ENCODE peak calls at places on chromosomes 1 and 21, in four cellular contexts. U is H9, E is neuronal stem cell, I is IMR-90. V is an unnamed sample.

GRCh38 chr1:224182866-224183590 is at the start of gene DEGS1:
- DNase-seq in U (peak; percentile 92), E (peak; percentile 90), I (peak; percentile 73), V (peak; percentile 79)

GRCh38 chr1:110235839-110236682 is 25.9 kb downstream of the KCNC4 start:
- DNase-seq in U (no peak), E (no peak), I (peak; percentile 85), V (peak; percentile 81)

GRCh38 chr1:53280486-53280885 is 42.2 kb upstream of the MAGOH start:
- DNase-seq in U (no peak), E (no peak), I (no peak), V (no peak)

GRCh38 chr1:35447278-35447677 is 109.9 kb downstream of the KIAA0319L start:
- DNase-seq in U (no peak), E (no peak), I (no peak), V (no peak)

GRCh38 chr1:244010191-244010590 is 40.9 kb upstream of the ZBTB18 start:
- DNase-seq in U (peak; percentile 56), E (no peak), I (peak; percentile 22), V (peak; percentile 72)

GRCh38 chr1:117069220-117069844 is 9.2 kb downstream of the TTF2 start:
- DNase-seq in U (no peak), E (no peak), I (no peak), V (no peak)

GRCh38 chr1:94597701-94598100 is 56.1 kb upstream of the F3 start:
- DNase-seq in U (no peak), E (no peak), I (peak; percentile 78), V (peak; percentile 83)

GRCh38 chr1:226128487-226129075 is 58.0 kb downstream of the ACBD3 start:
- DNase-seq in U (no peak), E (no peak), I (peak; percentile 51), V (peak; percentile 97)

GRCh38 chr1:1055841-1056736 is 18.0 kb downstream of the RNF223 start:
- DNase-seq in U (no peak), E (no peak), I (no peak), V (no peak)
- H3K23ac ChIP-seq in U (no peak overlapping the region), E (peak overlapping the region; percentile 73), I (no peak overlapping the region), V (no peak overlapping the region)

GRCh38 chr1:205667909-205668643 is 12.2 kb downstream of the SLC45A3 start:
- DNase-seq in U (no peak), E (no peak), I (no peak), V (no peak)

GRCh38 chr1:205670611-205671430 is 9.5 kb downstream of the SLC45A3 start:
- DNase-seq in U (no peak), E (peak; percentile 83), I (no peak), V (no peak)

GRCh38 chr1:205670143-205670431 is 10.2 kb downstream of the SLC45A3 start:
- DNase-seq in U (no peak), E (no peak), I (no peak), V (no peak)

GRCh38 chr1:205668951-205669340 is 11.4 kb downstream of the SLC45A3 start:
- DNase-seq in U (no peak), E (no peak), I (no peak), V (peak; percentile 15)

GRCh38 chr1:205669341-205670142 is 10.8 kb downstream of the SLC45A3 start:
- DNase-seq in U (no peak), E (no peak), I (no peak), V (no peak)
- H2AK5ac ChIP-seq in U (no peak overlapping the region), E (peak overlapping the region; percentile 54), I (no peak overlapping the region), V (no peak overlapping the region)

GRCh38 chr1:3651011-3651938 is 1.0 kb upstream of the TP73 start:
- DNase-seq in U (peak; percentile 67), E (no peak), I (no peak), V (no peak)
- H3K23ac ChIP-seq in U (no peak overlapping the region), E (peak overlapping the region; percentile 80), I (no peak overlapping the region), V (no peak overlapping the region)

GRCh38 chr1:34292472-34292871 is 115.8 kb downstream of the C1orf94 start:
- DNase-seq in U (peak; percentile 34), E (no peak), I (no peak), V (no peak)

DNA sequence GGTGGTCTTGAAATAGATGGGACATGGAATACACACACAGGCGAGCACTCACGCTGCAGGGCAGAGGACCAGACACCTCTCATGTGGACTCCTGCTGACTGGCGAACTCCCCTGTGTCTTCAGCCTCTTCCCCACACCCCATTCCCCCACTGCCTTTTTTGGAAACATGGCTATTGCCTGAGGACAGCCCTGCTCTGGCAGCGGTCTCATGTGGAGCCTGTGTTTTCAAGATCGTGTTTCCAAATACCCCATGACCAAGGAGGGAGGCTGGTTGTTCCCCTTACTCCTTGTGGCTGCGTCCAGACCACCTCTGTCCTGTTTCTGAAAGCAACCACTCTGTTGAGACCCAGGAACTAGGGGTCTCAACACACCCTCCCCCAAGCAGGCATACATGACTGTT is 119.4 kb downstream of the C1orf94 start:
- DNase-seq in U (no peak), E (no peak), I (no peak), V (no peak)
- H2AK5ac ChIP-seq in U (no peak overlapping the region), E (no peak overlapping the region), I (no peak overlapping the region), V (no peak overlapping the region)

DNA sequence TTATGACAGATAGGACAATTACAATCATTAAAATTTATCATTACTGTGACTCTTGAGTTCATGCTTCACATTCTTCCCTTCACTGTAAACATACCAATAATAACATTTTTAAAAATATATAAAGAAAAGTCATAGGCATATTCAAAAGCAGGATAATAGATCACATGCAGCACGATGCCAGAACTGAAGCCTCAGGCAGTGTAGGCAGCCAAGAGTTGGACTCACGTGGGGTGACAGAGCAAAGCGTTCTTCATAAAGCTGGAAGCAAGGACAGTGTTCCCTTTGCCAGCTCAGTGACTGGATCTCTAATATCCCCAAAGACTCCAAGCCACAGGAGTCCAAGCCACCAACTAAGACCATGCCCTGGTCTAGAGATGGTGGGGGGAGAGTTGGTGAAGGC is 77.7 kb downstream of the ODF2L start:
- DNase-seq in U (no peak), E (no peak), I (no peak), V (no peak)
- H3K23ac ChIP-seq in U (no peak overlapping the region), E (no peak overlapping the region), I (no peak overlapping the region), V (no peak overlapping the region)

DNA sequence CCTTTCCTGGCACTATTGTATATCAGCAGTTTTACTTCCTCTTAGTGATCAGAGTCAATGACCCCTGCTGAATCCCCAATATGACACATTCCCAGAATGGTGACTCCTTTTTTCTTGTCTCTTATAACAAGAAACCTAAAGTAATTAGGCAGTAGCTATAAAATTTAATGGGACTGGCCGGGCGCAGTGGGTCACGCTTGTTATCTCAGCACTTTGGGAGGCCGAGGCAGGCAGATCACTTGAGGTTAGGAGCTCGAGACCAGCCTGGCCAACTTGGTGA is 39.7 kb upstream of the CDC42BPA start:
- DNase-seq in U (no peak), E (no peak), I (no peak), V (no peak)
- H2AK5ac ChIP-seq in U (no peak overlapping the region), E (no peak overlapping the region), I (no peak overlapping the region), V (no peak overlapping the region)

DNA sequence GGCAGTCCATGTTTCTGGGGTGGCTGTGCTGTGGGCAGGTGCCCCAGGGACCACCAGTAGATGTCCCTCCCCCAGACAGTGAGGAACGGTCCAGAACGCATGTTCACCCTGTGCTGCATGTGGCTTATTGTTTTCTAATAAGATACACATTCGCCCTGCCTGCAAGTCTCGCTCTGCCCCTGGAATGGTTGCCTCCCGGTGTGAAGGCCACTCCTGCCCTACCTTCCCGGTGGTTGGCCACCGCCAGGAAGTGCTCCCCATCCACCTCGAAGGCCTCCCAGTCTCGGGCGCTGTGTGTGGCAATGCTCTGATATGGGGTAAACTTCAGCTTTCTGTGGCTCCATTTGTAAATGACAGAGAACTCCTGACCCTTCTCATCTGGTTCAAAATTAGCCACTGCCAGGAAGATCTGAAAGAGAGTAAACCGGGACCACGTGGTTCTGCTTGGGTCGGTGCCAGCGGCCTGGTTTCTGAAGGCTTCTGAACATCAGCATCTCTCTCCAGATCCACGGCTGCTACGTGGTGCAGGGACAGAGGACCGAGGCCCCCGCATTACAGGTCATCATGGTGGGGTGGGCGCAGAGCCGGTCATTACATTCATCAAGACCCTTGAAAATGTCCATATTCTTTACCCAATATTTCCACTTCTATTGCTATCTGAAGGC is 14.4 kb downstream of the KRTAP10-1 start:
- DNase-seq in U (peak; percentile 27), E (no peak), I (no peak), V (no peak)
- H3K23ac ChIP-seq in U (no peak overlapping the region), E (peak overlapping the region; percentile 14), I (no peak overlapping the region), V (no peak overlapping the region)

DNA sequence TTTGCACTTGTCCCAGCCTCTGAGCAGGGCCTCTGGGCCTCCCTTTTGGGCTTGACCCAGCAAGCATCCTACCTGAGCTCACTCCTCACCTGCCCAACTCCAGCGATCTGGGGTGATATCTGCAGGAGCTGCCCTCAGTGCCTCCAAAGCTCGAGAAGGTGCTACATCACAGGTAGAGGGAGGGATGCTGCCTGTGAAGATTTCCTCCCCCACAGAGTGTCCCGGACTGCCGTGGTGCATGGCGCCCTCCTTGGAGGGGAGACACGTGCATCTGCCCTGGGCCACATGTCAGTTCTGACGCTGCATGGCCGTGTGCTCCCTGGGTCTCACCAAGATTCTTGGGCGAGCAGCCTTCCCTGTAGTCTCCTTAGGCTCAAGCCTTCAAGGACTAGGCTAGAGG is 27.7 kb downstream of the NENF start:
- DNase-seq in U (no peak), E (no peak), I (no peak), V (no peak)
- H2AK5ac ChIP-seq in U (no peak overlapping the region), E (peak overlapping the region; percentile 34), I (no peak overlapping the region), V (no peak overlapping the region)

DNA sequence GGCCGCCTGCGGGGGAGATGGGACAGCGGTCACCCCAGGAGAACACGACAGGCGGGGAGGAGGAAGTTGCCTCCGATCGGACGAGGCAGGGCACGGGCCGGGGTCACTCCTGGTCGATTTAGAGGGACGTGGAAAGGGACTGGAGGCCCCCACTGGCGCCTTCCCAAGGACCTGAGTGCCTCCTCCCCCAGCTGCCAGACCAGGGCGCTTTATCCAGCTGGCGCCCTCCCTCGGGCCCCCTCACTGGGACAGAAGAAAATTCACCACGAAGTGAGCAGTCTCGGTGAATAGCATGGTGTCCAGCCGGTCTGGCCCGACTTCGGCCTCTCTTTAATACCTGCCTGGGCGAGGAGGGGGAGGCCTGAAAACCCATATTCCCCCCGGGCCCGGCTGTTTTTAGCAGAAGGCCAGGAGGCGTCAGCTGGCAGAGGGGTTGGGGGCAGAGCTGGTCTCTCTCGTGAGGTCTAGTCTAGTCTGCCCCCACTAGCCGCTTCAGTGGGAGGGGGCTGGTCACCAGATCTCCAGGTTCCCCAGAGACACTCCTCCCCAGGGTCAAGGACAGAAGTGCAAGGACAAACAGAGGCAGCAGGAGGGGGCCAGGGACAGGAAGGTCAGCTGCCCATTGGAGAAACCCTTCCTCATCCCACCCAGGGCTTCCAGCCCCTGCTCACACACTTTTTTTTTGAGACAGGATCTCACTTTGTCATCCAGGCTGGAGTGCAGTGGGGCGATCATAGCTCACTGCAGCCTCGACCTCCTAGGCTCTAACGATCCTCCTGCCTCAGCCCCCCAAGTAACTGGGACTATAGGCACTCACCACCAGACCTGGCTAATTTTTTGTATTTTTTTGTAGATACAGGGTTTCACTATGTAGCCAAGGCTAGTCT is 10.2 kb downstream of the FAM229A start:
- DNase-seq in U (no peak), E (no peak), I (peak; percentile 45), V (peak; percentile 28)
- H3K23ac ChIP-seq in U (no peak overlapping the region), E (peak overlapping the region; percentile 96), I (peak overlapping the region; percentile 28), V (no peak overlapping the region)